ENCODE peak calls at places on chromosome 2, in four cellular contexts. L, E, F and K are unnamed samples.

GRCh38 chr2:173667415-173667814 is 297.8 kb downstream of the SP3 start:
- DNase-seq in L (no peak), E (no peak), F (no peak), K (no peak)

GRCh38 chr2:168884990-168885389 is 5.2 kb downstream of the SPC25 start:
- DNase-seq in L (no peak), E (no peak), F (peak), K (no peak)

GRCh38 chr2:85064927-85065630 is 68.1 kb upstream of the TCF7L1 start:
- DNase-seq in L (no peak), E (no peak), F (no peak), K (no peak)

GRCh38 chr2:26911911-26912861 is 58.3 kb upstream of the MAPRE3 start:
- DNase-seq in L (no peak), E (no peak), F (no peak), K (no peak)

GRCh38 chr2:5539281-5540211 is 152.6 kb upstream of the SOX11 start:
- DNase-seq in L (no peak), E (no peak), F (no peak), K (no peak)

GRCh38 chr2:165844216-165844615 is 50.2 kb upstream of the GALNT3 start:
- DNase-seq in L (no peak), E (no peak), F (no peak), K (no peak)

GRCh38 chr2:25219621-25220020 is 51.2 kb upstream of the POMC start:
- DNase-seq in L (no peak), E (no peak), F (no peak), K (no peak)

GRCh38 chr2:185955050-185955449 is 216.4 kb downstream of the FSIP2 start:
- DNase-seq in L (no peak), E (no peak), F (no peak), K (no peak)

GRCh38 chr2:7612969-7613368 is 695.8 kb downstream of the RNF144A start:
- DNase-seq in L (no peak), E (no peak), F (no peak), K (no peak)

GRCh38 chr2:181552808-181553207 is 95.6 kb downstream of the ITGA4 start:
- DNase-seq in L (no peak), E (no peak), F (peak), K (no peak)

GRCh38 chr2:161992526-161992925 is 81.5 kb downstream of the DPP4 start:
- DNase-seq in L (no peak), E (no peak), F (peak), K (peak)

GRCh38 chr2:168543037-168543436 is 87.0 kb downstream of the CERS6 start:
- DNase-seq in L (no peak), E (no peak), F (no peak), K (no peak)

GRCh38 chr2:74498500-74499268 is 719 bp downstream of the LBX2 start:
- DNase-seq in L (peak), E (no peak), F (peak), K (peak)

GRCh38 chr2:82993631-82994030 is 1465.4 kb downstream of the SUCLG1 start:
- DNase-seq in L (no peak), E (no peak), F (no peak), K (no peak)

GRCh38 chr2:190270298-190270697 is 49.3 kb downstream of the HIBCH start:
- DNase-seq in L (peak), E (no peak), F (peak), K (no peak)

GRCh38 chr2:205811387-205811786 is 129.1 kb downstream of the NRP2 start:
- DNase-seq in L (no peak), E (no peak), F (no peak), K (no peak)